ENCODE peak calls at places on chromosomes 13 and 19, in five cellular contexts. X, L, P, V and T are unnamed samples.

GRCh38 chr19:10219678-10220077 is 11.5 kb downstream of the S1PR2 start:
- DNase-seq in X (no peak), L (no peak), P (no peak), V (peak), T (no peak)

GRCh38 chr19:17831419-17831888 is 10.1 kb upstream of the INSL3 start:
- DNase-seq in X (no peak), L (peak), P (no peak), V (no peak), T (no peak)

GRCh38 chr19:54654447-54655321 is 8.1 kb upstream of the LILRB4 start:
- DNase-seq in X (no peak), L (no peak), P (no peak), V (no peak), T (no peak)

GRCh38 chr13:113851826-113852535 is 11.9 kb downstream of the GAS6 start:
- DNase-seq in X (peak), L (peak), P (no peak), V (no peak), T (no peak)

GRCh38 chr19:57302020-57302465 is 18.2 kb upstream of the ZNF543 start:
- DNase-seq in X (no peak), L (no peak), P (no peak), V (no peak), T (no peak)

GRCh38 chr13:26923824-26924605 is 163.4 kb upstream of the GPR12 start:
- DNase-seq in X (no peak), L (no peak), P (no peak), V (no peak), T (no peak)

GRCh38 chr13:70829748-70830147 is 721.5 kb upstream of the KLHL1 start:
- DNase-seq in X (no peak), L (no peak), P (no peak), V (no peak), T (no peak)

GRCh38 chr13:44107357-44108121 is 227.8 kb downstream of the LACC1 start:
- DNase-seq in X (no peak), L (peak), P (peak), V (no peak), T (no peak)

GRCh38 chr13:73708393-73708985 is 425.7 kb downstream of the KLF12 start:
- DNase-seq in X (no peak), L (no peak), P (peak), V (no peak), T (peak)

GRCh38 chr13:93004919-93005318 is 221.7 kb upstream of the GPC6 start:
- DNase-seq in X (no peak), L (no peak), P (no peak), V (peak), T (no peak)

GRCh38 chr13:31625115-31625514 is 114.2 kb upstream of the RXFP2 start:
- DNase-seq in X (no peak), L (no peak), P (no peak), V (no peak), T (no peak)

GRCh38 chr19:518292-519231 is 11.3 kb downstream of the TPGS1 start:
- DNase-seq in X (no peak), L (peak), P (no peak), V (no peak), T (no peak)

GRCh38 chr13:98103942-98104880 is 38.7 kb upstream of the FARP1 start:
- DNase-seq in X (no peak), L (peak), P (no peak), V (no peak), T (no peak)

GRCh38 chr19:18063463-18063862 is 23.3 kb downstream of the IL12RB1 start:
- DNase-seq in X (no peak), L (no peak), P (no peak), V (no peak), T (no peak)

GRCh38 chr19:43575955-43576451 is 402 bp downstream of the PINLYP start:
- DNase-seq in X (no peak), L (no peak), P (no peak), V (no peak), T (no peak)

GRCh38 chr19:36213793-36214387 is 575 bp downstream of the ZNF565 start:
- DNase-seq in X (no peak), L (no peak), P (peak), V (no peak), T (no peak)

GRCh38 chr13:104143760-104144406 is 1077.7 kb upstream of the SLC10A2 start:
- DNase-seq in X (no peak), L (no peak), P (peak), V (no peak), T (no peak)

GRCh38 chr13:74273591-74273990 is 139.4 kb upstream of the KLF12 start:
- DNase-seq in X (no peak), L (no peak), P (no peak), V (no peak), T (no peak)

GRCh38 chr19:55459950-55460657 is 1.3 kb downstream of the ISOC2 start:
- DNase-seq in X (no peak), L (no peak), P (no peak), V (no peak), T (no peak)

GRCh38 chr19:38360839-38361631 is 13.3 kb upstream of the PSMD8 start:
- DNase-seq in X (no peak), L (peak), P (no peak), V (no peak), T (no peak)

GRCh38 chr19:13906525-13906904 is 514 bp downstream of the CC2D1A start:
- DNase-seq in X (no peak), L (no peak), P (no peak), V (no peak), T (peak)

GRCh38 chr19:18674616-18675015 is 8.9 kb upstream of the CRTC1 start:
- DNase-seq in X (no peak), L (no peak), P (no peak), V (no peak), T (no peak)

GRCh38 chr19:31312004-31312403 is 37.2 kb downstream of the TSHZ3 start:
- DNase-seq in X (no peak), L (no peak), P (no peak), V (no peak), T (no peak)

GRCh38 chr13:51999525-51999924 is 11.7 kb downstream of the ATP7B start:
- DNase-seq in X (peak), L (peak), P (peak), V (no peak), T (peak)

GRCh38 chr13:33978653-33979052 is 160.7 kb downstream of the RFC3 start:
- DNase-seq in X (no peak), L (no peak), P (no peak), V (no peak), T (no peak)

GRCh38 chr19:2610637-2611482 is 91.6 kb downstream of the GNG7 start:
- DNase-seq in X (peak), L (peak), P (peak), V (peak), T (peak)

GRCh38 chr19:46466536-46467199 is 4.7 kb downstream of the PNMA8A start:
- DNase-seq in X (no peak), L (no peak), P (no peak), V (no peak), T (no peak)

GRCh38 chr13:35388979-35389378 is 87.5 kb downstream of the MAB21L1 start:
- DNase-seq in X (no peak), L (no peak), P (no peak), V (no peak), T (no peak)

GRCh38 chr19:49020342-49020741 is 3.5 kb upstream of the LHB start:
- DNase-seq in X (no peak), L (peak), P (no peak), V (no peak), T (peak)

GRCh38 chr13:29402168-29402621 is 193.3 kb downstream of the SLC7A1 start:
- DNase-seq in X (no peak), L (no peak), P (no peak), V (no peak), T (no peak)

GRCh38 chr19:39968789-39969188 is 2.2 kb upstream of the PSMC4 start:
- DNase-seq in X (no peak), L (peak), P (no peak), V (no peak), T (peak)

GRCh38 chr13:30022796-30023195 is 172.4 kb upstream of the UBL3 start:
- DNase-seq in X (no peak), L (no peak), P (no peak), V (no peak), T (no peak)

GRCh38 chr19:18789422-18789832 is 1.7 kb downstream of the COMP start:
- DNase-seq in X (no peak), L (peak), P (no peak), V (no peak), T (no peak)

GRCh38 chr13:93003531-93003930 is 223.1 kb upstream of the GPC6 start:
- DNase-seq in X (no peak), L (no peak), P (no peak), V (no peak), T (no peak)

GRCh38 chr19:31330761-31331160 is 18.5 kb downstream of the TSHZ3 start:
- DNase-seq in X (no peak), L (no peak), P (peak), V (no peak), T (peak)

GRCh38 chr19:44747739-44748425 is 626 bp upstream of the BCL3 start:
- DNase-seq in X (no peak), L (peak), P (no peak), V (no peak), T (peak)

GRCh38 chr19:17389957-17390664 is 3.9 kb downstream of the CCDC194 start:
- DNase-seq in X (no peak), L (peak), P (no peak), V (no peak), T (no peak)

GRCh38 chr13:80341771-80342271 is 895 bp upstream of the SPRY2 start:
- DNase-seq in X (no peak), L (no peak), P (peak), V (no peak), T (no peak)

GRCh38 chr13:80342541-80343371 is 1.8 kb upstream of the SPRY2 start:
- DNase-seq in X (peak), L (peak), P (peak), V (no peak), T (peak)

GRCh38 chr13:80339841-80340642 is 884 bp downstream of the SPRY2 start:
- DNase-seq in X (no peak), L (peak), P (peak), V (no peak), T (peak)

GRCh38 chr13:80340643-80341097 is 256 bp downstream of the SPRY2 start:
- DNase-seq in X (no peak), L (no peak), P (no peak), V (no peak), T (no peak)

GRCh38 chr13:80341098-80341701 is at the start of gene SPRY2:
- DNase-seq in X (peak), L (peak), P (peak), V (peak), T (peak)
- TF ChIP-seq POLR2A in X (peak), L (no peak), P (peak), V (peak), T (no peak)

DNA sequence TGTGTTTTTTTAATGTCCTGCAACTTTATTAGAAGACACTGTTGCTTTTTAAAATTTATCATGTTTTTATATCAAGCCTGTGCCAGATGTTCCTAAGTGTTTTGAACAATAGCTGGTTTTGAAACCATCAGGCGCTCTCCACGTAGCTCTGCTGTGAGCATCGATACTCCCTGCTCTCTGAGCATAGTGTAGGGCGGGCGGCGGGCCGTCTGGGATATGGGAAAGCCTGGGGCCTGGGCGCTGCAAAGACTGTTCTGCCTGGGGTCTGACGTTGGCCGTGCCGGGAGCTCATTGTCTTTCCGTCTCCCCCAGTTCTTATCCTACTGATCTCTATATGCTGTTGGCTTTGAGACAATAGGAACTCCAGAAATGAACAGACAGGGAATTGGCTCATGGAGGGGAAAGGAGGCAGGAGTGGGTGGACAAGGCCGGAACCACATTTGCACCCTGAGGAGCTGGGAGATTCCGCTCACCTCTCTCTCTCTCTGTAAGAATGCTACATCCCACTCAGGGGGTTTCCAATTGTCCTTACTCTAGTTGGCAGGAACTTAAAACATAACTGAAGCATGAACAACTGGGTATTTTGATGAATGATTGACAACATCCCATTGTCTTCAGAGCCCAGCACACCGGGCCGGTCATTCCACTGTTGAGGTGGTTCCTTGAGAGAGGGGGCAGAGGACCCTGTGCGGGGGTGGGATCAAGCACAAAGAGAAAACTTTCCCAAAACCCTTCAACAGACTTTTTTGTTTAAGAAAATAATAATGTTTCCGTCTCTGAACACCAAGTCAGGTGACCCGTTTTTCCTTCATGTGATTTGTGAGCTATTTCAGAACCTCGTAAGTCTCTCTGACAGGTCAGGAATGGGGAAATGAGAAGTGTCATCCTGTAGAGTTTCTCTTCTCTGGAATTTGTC is 64.7 kb downstream of the COL4A2 start:
- DNase-seq in X (no peak), L (peak), P (no peak), V (no peak), T (no peak)
- TF ChIP-seq POLR2AphosphoS5 in X (no peak), L (no peak), P (peak), V (no peak), T (no peak)

DNA sequence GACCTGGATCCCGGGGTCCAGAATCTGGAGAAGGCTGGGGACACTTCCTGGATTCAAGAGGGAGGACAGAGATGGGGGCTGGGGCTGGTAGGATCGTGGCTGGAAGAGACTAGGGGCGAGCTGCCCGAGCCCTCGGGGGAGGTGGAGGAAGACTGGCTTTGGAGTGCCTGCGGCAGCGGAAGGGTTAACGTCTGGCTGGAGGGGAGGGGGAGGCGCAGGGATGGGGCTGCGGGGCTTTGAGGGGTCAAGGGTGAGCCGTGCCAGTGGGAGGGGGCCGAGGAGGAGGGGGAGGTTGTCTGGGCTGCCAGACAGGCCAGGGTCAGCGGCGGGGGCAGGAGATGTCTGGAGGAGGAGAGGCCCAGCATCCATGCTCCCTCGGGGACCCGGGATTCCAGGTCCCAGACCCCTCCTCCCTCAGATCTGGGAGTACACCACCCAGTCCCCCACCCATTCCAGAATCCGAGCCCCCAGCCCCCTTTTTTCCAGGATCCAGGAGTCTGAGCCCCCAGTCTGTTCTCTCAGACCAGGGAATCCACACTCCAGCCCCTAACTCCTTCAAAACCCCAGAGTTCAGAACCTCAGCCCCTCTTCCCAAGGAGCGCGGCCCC is 3.3 kb upstream of the SPACA6 start:
- DNase-seq in X (no peak), L (peak), P (no peak), V (no peak), T (no peak)
- TF ChIP-seq POLR2A in X (no peak), L (no peak), P (no peak), V (no peak), T (no peak)

DNA sequence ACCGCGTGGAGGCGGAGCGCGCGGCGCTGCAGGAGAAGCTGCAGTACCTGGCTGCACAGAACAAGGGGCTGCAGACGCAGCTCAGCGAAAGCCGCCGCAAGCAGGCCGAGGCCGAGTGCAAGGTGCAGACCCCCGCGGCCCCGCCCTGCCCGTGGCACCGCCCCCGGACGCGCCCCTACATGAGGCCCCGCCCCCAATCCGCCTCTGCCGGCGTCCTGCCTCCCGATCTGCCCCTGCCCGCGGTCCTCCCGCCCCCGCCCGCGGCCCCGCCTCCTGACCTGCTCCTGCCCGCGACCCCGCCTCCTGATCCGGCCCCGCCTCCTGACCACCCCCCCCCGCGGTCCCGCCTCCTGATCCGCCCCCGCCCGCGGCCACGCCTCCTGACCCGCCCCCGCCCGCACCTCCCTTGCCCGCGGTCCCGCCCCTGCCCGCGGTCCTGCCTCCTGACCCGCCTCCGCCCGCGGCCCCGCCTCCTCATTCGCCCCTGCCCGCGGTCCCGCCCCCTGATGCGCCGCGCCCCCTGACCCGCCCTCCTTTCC is 11.7 kb downstream of the PRR36 start:
- DNase-seq in X (peak), L (peak), P (peak), V (peak), T (peak)
- TF ChIP-seq POLR2AphosphoS5 in X (no peak), L (no peak), P (no peak), V (no peak), T (no peak)